ENCODE peak calls at places on chromosomes 13 and 19, in four cellular contexts. U is HT-29, R is GM18507, A is endodermal cell. T is an unnamed sample.

GRCh38 chr13:23794267-23795161 is 94.7 kb downstream of the MIPEP start:
- DNase-seq in U (peak; percentile 47), R (no peak), A (no peak), T (no peak)

GRCh38 chr13:111382411-111382810 is 62.0 kb downstream of the TEX29 start:
- DNase-seq in U (no peak), R (no peak), A (peak; percentile 9), T (no peak)

GRCh38 chr13:104171132-104171531 is 1104.9 kb upstream of the SLC10A2 start:
- DNase-seq in U (peak; percentile 93), R (no peak), A (no peak), T (no peak)

GRCh38 chr19:2016041-2016807 is 710 bp upstream of the BTBD2 start:
- DNase-seq in U (peak; percentile 29), R (peak; percentile 54), A (peak; percentile 79), T (peak; percentile 74)

GRCh38 chr13:98097749-98098148 is 45.1 kb upstream of the FARP1 start:
- DNase-seq in U (no peak), R (no peak), A (no peak), T (no peak)

GRCh38 chr13:111938743-111939142 is 128.2 kb upstream of the SOX1 start:
- DNase-seq in U (no peak), R (no peak), A (peak; percentile 31), T (no peak)

GRCh38 chr19:45130888-45131615 is 29.7 kb downstream of the NKPD1 start:
- DNase-seq in U (peak; percentile 76), R (no peak), A (no peak), T (peak; percentile 23)

GRCh38 chr13:32228330-32229041 is 86.7 kb downstream of the ZAR1L start:
- DNase-seq in U (peak; percentile 30), R (no peak), A (no peak), T (no peak)

GRCh38 chr19:17553256-17553655 is 2.2 kb upstream of the COLGALT1 start:
- DNase-seq in U (no peak), R (no peak), A (no peak), T (peak; percentile 83)

GRCh38 chr19:50191270-50191669 is 12.2 kb upstream of the MYH14 start:
- DNase-seq in U (peak; percentile 91), R (no peak), A (no peak), T (no peak)

GRCh38 chr13:24650157-24650556 is 30.1 kb upstream of the ATP12A start:
- DNase-seq in U (no peak), R (no peak), A (no peak), T (no peak)

GRCh38 chr13:45356966-45357689 is 16.1 kb upstream of the TPT1 start:
- DNase-seq in U (no peak), R (no peak), A (no peak), T (no peak)

GRCh38 chr13:73722120-73722519 is 412.1 kb downstream of the KLF12 start:
- DNase-seq in U (peak; percentile 79), R (no peak), A (no peak), T (peak; percentile 81)

GRCh38 chr19:5644051-5644450 is 21.2 kb downstream of the SAFB start:
- DNase-seq in U (no peak), R (no peak), A (no peak), T (no peak)

GRCh38 chr13:70043685-70044084 is 63.9 kb upstream of the ATXN8OS start:
- DNase-seq in U (no peak), R (no peak), A (no peak), T (peak; percentile 42)

GRCh38 chr13:99303863-99304521 is 3.2 kb downstream of the GPR183 start:
- DNase-seq in U (no peak), R (no peak), A (no peak), T (no peak)

GRCh38 chr13:112983428-112984196 is 14.6 kb downstream of the MCF2L start:
- DNase-seq in U (peak; percentile 94), R (no peak), A (no peak), T (no peak)

GRCh38 chr13:21175656-21176194 is 627 bp downstream of the SKA3 start:
- DNase-seq in U (peak; percentile 88), R (no peak), A (no peak), T (no peak)

GRCh38 chr13:27556109-27556508 is 64.2 kb downstream of the LNX2 start:
- DNase-seq in U (peak; percentile 31), R (no peak), A (no peak), T (peak; percentile 67)

GRCh38 chr13:110799246-110800236 is 86.0 kb downstream of the ING1 start:
- DNase-seq in U (no peak), R (no peak), A (no peak), T (peak; percentile 82)

GRCh38 chr19:55146078-55146647 is 2.8 kb downstream of the TNNT1 start:
- DNase-seq in U (peak; percentile 72), R (no peak), A (peak; percentile 84), T (peak; percentile 70)

GRCh38 chr19:5052515-5052914 is 83.6 kb downstream of the KDM4B start:
- DNase-seq in U (no peak), R (no peak), A (peak; percentile 72), T (no peak)

GRCh38 chr19:10420444-10421239 is at the start of gene PDE4A:
- DNase-seq in U (no peak), R (no peak), A (peak; percentile 85), T (peak; percentile 39)

GRCh38 chr13:73158851-73159250 is 100.0 kb downstream of the KLF5 start:
- DNase-seq in U (no peak), R (no peak), A (no peak), T (no peak)

GRCh38 chr19:28023064-28023463 is 1189.9 kb downstream of the UQCRFS1 start:
- DNase-seq in U (no peak), R (no peak), A (no peak), T (no peak)

GRCh38 chr13:53321301-53321700 is 292.7 kb downstream of the OLFM4 start:
- DNase-seq in U (no peak), R (no peak), A (no peak), T (no peak)

GRCh38 chr13:109989686-109990085 is 203.3 kb upstream of the IRS2 start:
- DNase-seq in U (no peak), R (no peak), A (peak; percentile 20), T (no peak)

GRCh38 chr13:53206455-53206854 is 177.8 kb downstream of the OLFM4 start:
- DNase-seq in U (peak; percentile 44), R (no peak), A (no peak), T (peak; percentile 41)